ENCODE peak calls at places on chromosome 15, in five cellular contexts. F is mesothelial cell of epicardium, S is thoracic aorta, C is progenitor cell of endocrine pancreas, O is HFF-Myc. E is an unnamed sample.

GRCh38 chr15:63719281-63719680 is 114.5 kb downstream of the HERC1 start:
- DNase-seq in F (no peak), S (no peak), C (no peak), O (no peak), E (no peak)

GRCh38 chr15:35663956-35664355 is 118.0 kb upstream of the DPH6 start:
- DNase-seq in F (no peak), S (no peak), C (no peak), O (no peak), E (no peak)

GRCh38 chr15:60798821-60799220 is 319.9 kb upstream of the ICE2 start:
- DNase-seq in F (no peak), S (no peak), C (no peak), O (no peak), E (peak)

GRCh38 chr15:67096536-67097294 is 31.3 kb downstream of the SMAD3 start:
- DNase-seq in F (no peak), S (no peak), C (no peak), O (no peak), E (no peak)

GRCh38 chr15:33963831-33964664 is 4.2 kb upstream of the CHRM5 start:
- DNase-seq in F (no peak), S (no peak), C (no peak), O (no peak), E (peak)

GRCh38 chr15:64773606-64774555 is 1.5 kb downstream of the RBPMS2 start:
- DNase-seq in F (no peak), S (no peak), C (no peak), O (no peak), E (no peak)

GRCh38 chr15:77529394-77530159 is 103.1 kb downstream of the LINGO1 start:
- DNase-seq in F (no peak), S (no peak), C (no peak), O (no peak), E (no peak)

GRCh38 chr15:68411735-68412134 is 20.2 kb downstream of the ITGA11 start:
- DNase-seq in F (no peak), S (no peak), C (no peak), O (no peak), E (no peak)

GRCh38 chr15:33671456-33671855 is 296.8 kb upstream of the CHRM5 start:
- DNase-seq in F (no peak), S (no peak), C (no peak), O (no peak), E (no peak)

GRCh38 chr15:75208501-75209288 is 7.0 kb downstream of the C15orf39 start:
- DNase-seq in F (no peak), S (no peak), C (no peak), O (no peak), E (no peak)

GRCh38 chr15:75200765-75201608 is 695 bp upstream of the C15orf39 start:
- DNase-seq in F (no peak), S (no peak), C (peak), O (no peak), E (peak)

GRCh38 chr15:58165661-58166060 is 27.5 kb downstream of the AQP9 start:
- DNase-seq in F (peak), S (no peak), C (no peak), O (no peak), E (peak)

GRCh38 chr15:65525622-65526021 is 4.6 kb upstream of the HACD3 start:
- DNase-seq in F (no peak), S (no peak), C (no peak), O (no peak), E (peak)

GRCh38 chr15:67242665-67243064 is 11.8 kb downstream of the AAGAB start:
- DNase-seq in F (no peak), S (no peak), C (no peak), O (peak), E (peak)

GRCh38 chr15:41501961-41502786 is 8.5 kb downstream of the ITPKA start:
- DNase-seq in F (no peak), S (no peak), C (no peak), O (no peak), E (no peak)

GRCh38 chr15:63981596-63982320 is 64.5 kb downstream of the DAPK2 start:
- DNase-seq in F (no peak), S (no peak), C (no peak), O (no peak), E (no peak)

GRCh38 chr15:96354731-96355560 is 24.4 kb downstream of the NR2F2 start:
- DNase-seq in F (no peak), S (no peak), C (no peak), O (no peak), E (peak)

GRCh38 chr15:83436513-83437158 is 10.5 kb upstream of the SH3GL3 start:
- DNase-seq in F (no peak), S (no peak), C (no peak), O (no peak), E (peak)

GRCh38 chr15:63015618-63016017 is 26.9 kb upstream of the TPM1 start:
- DNase-seq in F (no peak), S (no peak), C (no peak), O (no peak), E (peak)

GRCh38 chr15:90309050-90309449 is 43.0 kb upstream of the ZNF774 start:
- DNase-seq in F (no peak), S (no peak), C (no peak), O (no peak), E (no peak)

GRCh38 chr15:90552162-90552928 is 22.6 kb downstream of the CRTC3 start:
- DNase-seq in F (no peak), S (no peak), C (no peak), O (peak), E (peak)

GRCh38 chr15:34693053-34693744 is 61.6 kb downstream of the GJD2 start:
- DNase-seq in F (no peak), S (no peak), C (no peak), O (no peak), E (peak)

GRCh38 chr15:78003539-78004008 is 73.9 kb downstream of the TBC1D2B start:
- DNase-seq in F (no peak), S (no peak), C (no peak), O (no peak), E (no peak)

GRCh38 chr15:31306036-31306425 is 20.6 kb upstream of the KLF13 start:
- DNase-seq in F (no peak), S (no peak), C (no peak), O (no peak), E (no peak)

GRCh38 chr15:58247803-58248503 is 109.8 kb downstream of the AQP9 start:
- DNase-seq in F (no peak), S (peak), C (no peak), O (no peak), E (no peak)

GRCh38 chr15:75107905-75108838 is 84.8 kb downstream of the PPCDC start:
- DNase-seq in F (no peak), S (no peak), C (no peak), O (peak), E (peak)

GRCh38 chr15:76197703-76198455 is 113.4 kb downstream of the ETFA start:
- DNase-seq in F (no peak), S (no peak), C (no peak), O (no peak), E (no peak)

GRCh38 chr15:27764339-27764738 is 334.8 kb downstream of the OCA2 start:
- DNase-seq in F (no peak), S (no peak), C (no peak), O (no peak), E (no peak)
- TF ChIP-seq CTCF in F (no peak), S (no peak), C (no peak), O (no peak), E (no peak)

DNA sequence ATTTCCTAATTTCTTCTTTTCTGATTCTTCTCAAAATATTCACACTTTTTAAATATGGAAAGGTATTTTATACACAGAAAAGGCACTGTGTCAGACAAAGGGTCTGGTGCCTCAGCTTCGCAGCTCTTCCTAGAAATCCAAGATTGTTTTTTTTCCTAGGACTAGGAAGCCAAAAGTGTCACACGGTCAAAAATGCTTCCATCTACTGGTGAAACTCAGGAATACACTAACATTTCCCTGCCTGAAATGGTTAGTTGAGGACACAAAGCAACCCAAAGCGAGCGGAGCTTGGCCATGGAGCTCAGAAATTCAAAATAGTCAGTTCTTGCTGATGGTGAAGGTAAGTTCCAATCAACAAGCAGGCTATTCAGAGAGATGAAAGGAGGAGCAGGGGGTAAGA is 426.5 kb upstream of the RASGRP1 start:
- DNase-seq in F (no peak), S (no peak), C (no peak), O (peak), E (peak)
- TF ChIP-seq CTCF in F (peak), S (no peak), C (peak), O (peak), E (peak)

DNA sequence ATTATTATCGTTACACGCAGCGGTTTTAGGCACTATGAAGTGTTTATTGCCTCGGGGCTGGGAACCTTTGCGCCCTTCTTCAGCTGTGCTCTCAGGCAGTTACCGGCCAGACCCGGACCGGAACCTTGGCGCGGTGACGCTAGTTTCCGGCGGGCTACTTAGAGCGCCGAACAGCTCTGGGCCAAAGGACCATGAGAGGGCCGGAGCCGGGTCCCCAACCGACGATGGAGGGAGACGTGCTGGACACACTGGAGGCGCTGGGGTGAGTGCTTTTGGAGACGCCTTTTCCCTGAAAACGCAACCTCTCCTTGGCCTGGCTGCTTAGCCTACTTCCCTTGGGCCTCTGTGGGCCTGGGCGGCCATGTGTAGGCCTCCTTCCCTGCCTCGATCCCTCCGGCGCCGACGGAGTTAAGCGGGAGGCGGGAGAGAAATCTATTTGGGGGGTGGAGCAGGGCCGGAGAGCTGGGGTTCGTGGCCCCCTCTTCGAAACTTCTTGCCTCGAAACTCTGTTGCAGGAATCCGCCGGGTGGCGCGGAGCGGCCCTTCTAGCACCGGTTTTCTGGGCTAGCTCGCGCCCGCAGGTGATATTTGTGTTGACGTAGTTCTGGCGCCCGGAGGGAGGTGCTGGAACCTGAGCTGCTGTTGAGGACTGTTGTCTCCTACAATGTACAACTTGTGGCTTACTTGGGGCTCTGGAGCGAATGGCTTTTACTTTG is at the start of gene FAM98B:
- DNase-seq in F (peak), S (peak), C (peak), O (peak), E (peak)
- TF ChIP-seq CTCF in F (no peak), S (no peak), C (peak), O (no peak), E (no peak)

GRCh38 chr15:87954783-87955182 is 301.8 kb downstream of the NTRK3 start:
- DNase-seq in F (no peak), S (no peak), C (no peak), O (no peak), E (peak)

GRCh38 chr15:87961851-87962816 is 294.4 kb downstream of the NTRK3 start:
- DNase-seq in F (no peak), S (no peak), C (no peak), O (no peak), E (peak)

GRCh38 chr15:87959658-87960057 is 296.9 kb downstream of the NTRK3 start:
- DNase-seq in F (no peak), S (no peak), C (no peak), O (no peak), E (no peak)

GRCh38 chr15:87955284-87955909 is 301.1 kb downstream of the NTRK3 start:
- DNase-seq in F (no peak), S (no peak), C (no peak), O (no peak), E (no peak)

GRCh38 chr15:87959080-87959479 is 297.5 kb downstream of the NTRK3 start:
- DNase-seq in F (no peak), S (no peak), C (no peak), O (no peak), E (no peak)
- TF ChIP-seq CTCF in F (no peak), S (no peak), C (peak), O (no peak), E (no peak)

DNA sequence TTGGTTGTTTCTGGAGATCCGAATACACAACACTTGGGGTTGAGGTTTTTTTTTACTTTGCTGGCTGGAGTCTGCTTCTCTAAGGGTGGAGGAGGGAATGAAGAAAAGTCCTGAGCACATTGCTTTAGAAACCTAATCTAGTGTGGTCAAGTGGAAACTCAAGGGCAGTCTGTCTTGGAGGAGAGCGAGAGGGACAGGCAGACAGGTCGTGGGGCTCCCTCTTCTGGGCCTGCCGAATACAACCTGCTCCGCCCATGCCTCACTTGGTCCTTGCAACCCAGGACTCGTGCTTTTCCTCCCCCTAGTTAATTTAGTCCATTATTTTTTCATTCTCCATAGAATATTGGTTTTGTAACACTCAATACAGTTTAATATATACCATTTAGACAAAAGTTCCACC is 176.7 kb upstream of the LYSMD4 start:
- DNase-seq in F (no peak), S (no peak), C (no peak), O (no peak), E (no peak)
- TF ChIP-seq CTCF in F (no peak), S (no peak), C (peak), O (peak), E (no peak)

GRCh38 chr15:53713218-53713617 is 46.2 kb downstream of the WDR72 start:
- DNase-seq in F (no peak), S (no peak), C (no peak), O (no peak), E (no peak)

GRCh38 chr15:53721334-53722087 is 38.0 kb downstream of the WDR72 start:
- DNase-seq in F (no peak), S (no peak), C (no peak), O (no peak), E (no peak)

GRCh38 chr15:53716909-53717878 is 42.3 kb downstream of the WDR72 start:
- DNase-seq in F (no peak), S (no peak), C (no peak), O (no peak), E (no peak)
- TF ChIP-seq CTCF in F (no peak), S (no peak), C (peak), O (no peak), E (no peak)

GRCh38 chr15:56619881-56620280 is 113.4 kb downstream of the ZNF280D start:
- DNase-seq in F (no peak), S (no peak), C (no peak), O (no peak), E (no peak)

GRCh38 chr15:56613826-56614225 is 119.5 kb downstream of the ZNF280D start:
- DNase-seq in F (no peak), S (no peak), C (no peak), O (no peak), E (no peak)

GRCh38 chr15:56617628-56618027 is 115.7 kb downstream of the ZNF280D start:
- DNase-seq in F (no peak), S (no peak), C (no peak), O (no peak), E (no peak)

DNA sequence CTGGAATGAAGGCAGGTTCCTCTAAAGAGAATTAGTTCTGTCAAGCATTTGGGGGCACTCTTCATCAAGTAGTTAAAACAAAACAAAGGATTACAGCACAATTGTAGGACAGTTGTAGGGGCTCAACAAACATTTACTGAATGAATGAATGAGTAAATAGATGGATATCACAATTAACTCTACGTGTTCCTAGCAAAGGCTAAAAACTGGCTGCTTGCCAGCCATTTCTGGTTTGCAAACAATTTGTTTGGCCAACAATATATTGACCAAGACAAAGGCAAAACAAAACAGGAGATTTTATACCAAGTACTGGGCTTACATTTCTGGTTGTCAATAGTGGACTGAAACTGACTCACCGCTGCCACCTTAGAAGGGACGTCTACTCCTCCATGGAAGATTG is 116.8 kb downstream of the ZNF280D start:
- DNase-seq in F (no peak), S (no peak), C (no peak), O (no peak), E (no peak)
- TF ChIP-seq CTCF in F (no peak), S (no peak), C (no peak), O (no peak), E (no peak)

E was measured in fibroblast of the aortic adventitia.